ENCODE peak calls at places on chromosomes 16 and 17, in eight cellular contexts. One of them, this sample, is unnamed.
A peak's percentile ranks its signal among the peaks of the same experiment; 100 is the strongest.

GRCh38 chr17:35170968-35171771 is 23.0 kb downstream of the SLC35G3 start:
- DNase-seq in neural crest cell: no peak
- DNase-seq in glutamatergic neuron: no peak
- DNase-seq in K562: no peak
- DNase-seq in mucosa of descending colon: no peak
- DNase-seq in upper lobe of right lung: no peak
- DNase-seq in AG09319: no peak
- DNase-seq in CD8-positive, alpha-beta T cell: no peak
- DNase-seq in this sample: no peak

GRCh38 chr17:83125515-83126274 is 46.3 kb downstream of the METRNL start:
- DNase-seq in neural crest cell: no peak
- DNase-seq in glutamatergic neuron: peak; percentile 7
- DNase-seq in K562: no peak
- DNase-seq in mucosa of descending colon: peak; percentile 61
- DNase-seq in upper lobe of right lung: peak; percentile 78
- DNase-seq in AG09319: no peak
- DNase-seq in CD8-positive, alpha-beta T cell: no peak
- DNase-seq in this sample: no peak

GRCh38 chr17:77010667-77011066 is 130.1 kb upstream of the SEC14L1 start:
- DNase-seq in neural crest cell: no peak
- DNase-seq in glutamatergic neuron: no peak
- DNase-seq in K562: no peak
- DNase-seq in mucosa of descending colon: no peak
- DNase-seq in upper lobe of right lung: no peak
- DNase-seq in AG09319: no peak
- DNase-seq in CD8-positive, alpha-beta T cell: no peak
- DNase-seq in this sample: no peak

GRCh38 chr16:88772871-88773811 is 11.9 kb downstream of the PIEZO1 start:
- DNase-seq in neural crest cell: no peak
- DNase-seq in glutamatergic neuron: peak; percentile 82
- DNase-seq in K562: peak; percentile 59
- DNase-seq in mucosa of descending colon: no peak
- DNase-seq in upper lobe of right lung: no peak
- DNase-seq in AG09319: peak; percentile 67
- DNase-seq in CD8-positive, alpha-beta T cell: no peak
- DNase-seq in this sample: no peak

GRCh38 chr17:47812146-47812920 is 9.3 kb downstream of the OSBPL7 start:
- DNase-seq in neural crest cell: no peak
- DNase-seq in glutamatergic neuron: no peak
- DNase-seq in K562: no peak
- DNase-seq in mucosa of descending colon: no peak
- DNase-seq in upper lobe of right lung: peak; percentile 51
- DNase-seq in AG09319: no peak
- DNase-seq in CD8-positive, alpha-beta T cell: no peak
- DNase-seq in this sample: no peak

GRCh38 chr17:41602524-41602923 is 10.0 kb downstream of the KRT16 start:
- DNase-seq in neural crest cell: no peak
- DNase-seq in glutamatergic neuron: no peak
- DNase-seq in K562: no peak
- DNase-seq in mucosa of descending colon: no peak
- DNase-seq in upper lobe of right lung: no peak
- DNase-seq in AG09319: no peak
- DNase-seq in CD8-positive, alpha-beta T cell: no peak
- DNase-seq in this sample: no peak

GRCh38 chr16:88619859-88620655 is 18.3 kb upstream of the IL17C start:
- DNase-seq in neural crest cell: no peak
- DNase-seq in glutamatergic neuron: no peak
- DNase-seq in K562: no peak
- DNase-seq in mucosa of descending colon: no peak
- DNase-seq in upper lobe of right lung: no peak
- DNase-seq in AG09319: no peak
- DNase-seq in CD8-positive, alpha-beta T cell: peak; percentile 76
- DNase-seq in this sample: no peak

GRCh38 chr17:19317359-19318095 is 45.0 kb downstream of the B9D1 start:
- DNase-seq in neural crest cell: peak; percentile 84
- DNase-seq in glutamatergic neuron: peak; percentile 75
- DNase-seq in K562: peak; percentile 65
- DNase-seq in mucosa of descending colon: peak; percentile 83
- DNase-seq in upper lobe of right lung: peak; percentile 64
- DNase-seq in AG09319: peak; percentile 11
- DNase-seq in CD8-positive, alpha-beta T cell: no peak
- DNase-seq in this sample: peak; percentile 52

GRCh38 chr16:4426021-4426684 is 485 bp downstream of the DNAJA3 start:
- DNase-seq in neural crest cell: no peak
- DNase-seq in glutamatergic neuron: no peak
- DNase-seq in K562: no peak
- DNase-seq in mucosa of descending colon: no peak
- DNase-seq in upper lobe of right lung: peak; percentile 72
- DNase-seq in AG09319: no peak
- DNase-seq in CD8-positive, alpha-beta T cell: no peak
- DNase-seq in this sample: no peak

GRCh38 chr17:77222356-77222755 is 81.6 kb downstream of the SEC14L1 start:
- DNase-seq in neural crest cell: no peak
- DNase-seq in glutamatergic neuron: no peak
- DNase-seq in K562: no peak
- DNase-seq in mucosa of descending colon: no peak
- DNase-seq in upper lobe of right lung: no peak
- DNase-seq in AG09319: no peak
- DNase-seq in CD8-positive, alpha-beta T cell: no peak
- DNase-seq in this sample: no peak

GRCh38 chr17:72466199-72466598 is 345.4 kb downstream of the SOX9 start:
- DNase-seq in neural crest cell: no peak
- DNase-seq in glutamatergic neuron: no peak
- DNase-seq in K562: no peak
- DNase-seq in mucosa of descending colon: no peak
- DNase-seq in upper lobe of right lung: no peak
- DNase-seq in AG09319: no peak
- DNase-seq in CD8-positive, alpha-beta T cell: no peak
- DNase-seq in this sample: no peak

GRCh38 chr17:40560592-40561293 is 4.5 kb downstream of the CCR7 start:
- DNase-seq in neural crest cell: no peak
- DNase-seq in glutamatergic neuron: no peak
- DNase-seq in K562: peak; percentile 52
- DNase-seq in mucosa of descending colon: no peak
- DNase-seq in upper lobe of right lung: peak; percentile 48
- DNase-seq in AG09319: no peak
- DNase-seq in CD8-positive, alpha-beta T cell: peak; percentile 75
- DNase-seq in this sample: no peak

GRCh38 chr17:82012482-82013295 is 10.0 kb downstream of the CENPX start:
- DNase-seq in neural crest cell: no peak
- DNase-seq in glutamatergic neuron: no peak
- DNase-seq in K562: no peak
- DNase-seq in mucosa of descending colon: no peak
- DNase-seq in upper lobe of right lung: peak; percentile 87
- DNase-seq in AG09319: no peak
- DNase-seq in CD8-positive, alpha-beta T cell: no peak
- DNase-seq in this sample: no peak

GRCh38 chr17:48795444-48796162 is 21.4 kb downstream of the TTLL6 start:
- DNase-seq in neural crest cell: no peak
- DNase-seq in glutamatergic neuron: no peak
- DNase-seq in K562: no peak
- DNase-seq in mucosa of descending colon: no peak
- DNase-seq in upper lobe of right lung: no peak
- DNase-seq in AG09319: peak; percentile 24
- DNase-seq in CD8-positive, alpha-beta T cell: no peak
- DNase-seq in this sample: no peak

GRCh38 chr17:30332057-30332542 is 1.8 kb downstream of the TMIGD1 start:
- DNase-seq in neural crest cell: no peak
- DNase-seq in glutamatergic neuron: no peak
- DNase-seq in K562: no peak
- DNase-seq in mucosa of descending colon: no peak
- DNase-seq in upper lobe of right lung: no peak
- DNase-seq in AG09319: no peak
- DNase-seq in CD8-positive, alpha-beta T cell: peak; percentile 50
- DNase-seq in this sample: no peak

GRCh38 chr16:21959050-21959449 is 5.9 kb downstream of the UQCRC2 start:
- DNase-seq in neural crest cell: no peak
- DNase-seq in glutamatergic neuron: no peak
- DNase-seq in K562: no peak
- DNase-seq in mucosa of descending colon: no peak
- DNase-seq in upper lobe of right lung: no peak
- DNase-seq in AG09319: no peak
- DNase-seq in CD8-positive, alpha-beta T cell: no peak
- DNase-seq in this sample: no peak

GRCh38 chr17:77307479-77308198 is 166.9 kb downstream of the SEC14L1 start:
- DNase-seq in neural crest cell: no peak
- DNase-seq in glutamatergic neuron: no peak
- DNase-seq in K562: no peak
- DNase-seq in mucosa of descending colon: no peak
- DNase-seq in upper lobe of right lung: no peak
- DNase-seq in AG09319: no peak
- DNase-seq in CD8-positive, alpha-beta T cell: no peak
- DNase-seq in this sample: no peak

GRCh38 chr16:30374538-30374937 is at the start of gene MYL11:
- DNase-seq in neural crest cell: no peak
- DNase-seq in glutamatergic neuron: no peak
- DNase-seq in K562: no peak
- DNase-seq in mucosa of descending colon: no peak
- DNase-seq in upper lobe of right lung: no peak
- DNase-seq in AG09319: no peak
- DNase-seq in CD8-positive, alpha-beta T cell: no peak
- DNase-seq in this sample: no peak

GRCh38 chr16:3578121-3578520 is 918 bp upstream of the NLRC3 start:
- DNase-seq in neural crest cell: no peak
- DNase-seq in glutamatergic neuron: no peak
- DNase-seq in K562: no peak
- DNase-seq in mucosa of descending colon: no peak
- DNase-seq in upper lobe of right lung: no peak
- DNase-seq in AG09319: no peak
- DNase-seq in CD8-positive, alpha-beta T cell: peak; percentile 59
- DNase-seq in this sample: no peak

GRCh38 chr17:81473019-81473418 is 39.6 kb downstream of the ACTG1 start:
- DNase-seq in neural crest cell: no peak
- DNase-seq in glutamatergic neuron: no peak
- DNase-seq in K562: no peak
- DNase-seq in mucosa of descending colon: no peak
- DNase-seq in upper lobe of right lung: no peak
- DNase-seq in AG09319: no peak
- DNase-seq in CD8-positive, alpha-beta T cell: no peak
- DNase-seq in this sample: no peak

GRCh38 chr17:69331746-69332145 is 4.8 kb upstream of the ABCA5 start:
- DNase-seq in neural crest cell: no peak
- DNase-seq in glutamatergic neuron: no peak
- DNase-seq in K562: no peak
- DNase-seq in mucosa of descending colon: no peak
- DNase-seq in upper lobe of right lung: no peak
- DNase-seq in AG09319: no peak
- DNase-seq in CD8-positive, alpha-beta T cell: no peak
- DNase-seq in this sample: no peak

GRCh38 chr16:55171241-55171640 is 152.8 kb upstream of the IRX6 start:
- DNase-seq in neural crest cell: no peak
- DNase-seq in glutamatergic neuron: no peak
- DNase-seq in K562: peak; percentile 15
- DNase-seq in mucosa of descending colon: no peak
- DNase-seq in upper lobe of right lung: no peak
- DNase-seq in AG09319: no peak
- DNase-seq in CD8-positive, alpha-beta T cell: no peak
- DNase-seq in this sample: no peak
- TF ChIP-seq CTCF in neural crest cell: no peak
- TF ChIP-seq CTCF in glutamatergic neuron: no peak
- TF ChIP-seq CTCF in K562: no peak
- TF ChIP-seq CTCF in mucosa of descending colon: no peak
- TF ChIP-seq CTCF in upper lobe of right lung: no peak
- TF ChIP-seq CTCF in AG09319: no peak
- TF ChIP-seq CTCF in CD8-positive, alpha-beta T cell: no peak
- TF ChIP-seq CTCF in this sample: peak; percentile 49

DNA sequence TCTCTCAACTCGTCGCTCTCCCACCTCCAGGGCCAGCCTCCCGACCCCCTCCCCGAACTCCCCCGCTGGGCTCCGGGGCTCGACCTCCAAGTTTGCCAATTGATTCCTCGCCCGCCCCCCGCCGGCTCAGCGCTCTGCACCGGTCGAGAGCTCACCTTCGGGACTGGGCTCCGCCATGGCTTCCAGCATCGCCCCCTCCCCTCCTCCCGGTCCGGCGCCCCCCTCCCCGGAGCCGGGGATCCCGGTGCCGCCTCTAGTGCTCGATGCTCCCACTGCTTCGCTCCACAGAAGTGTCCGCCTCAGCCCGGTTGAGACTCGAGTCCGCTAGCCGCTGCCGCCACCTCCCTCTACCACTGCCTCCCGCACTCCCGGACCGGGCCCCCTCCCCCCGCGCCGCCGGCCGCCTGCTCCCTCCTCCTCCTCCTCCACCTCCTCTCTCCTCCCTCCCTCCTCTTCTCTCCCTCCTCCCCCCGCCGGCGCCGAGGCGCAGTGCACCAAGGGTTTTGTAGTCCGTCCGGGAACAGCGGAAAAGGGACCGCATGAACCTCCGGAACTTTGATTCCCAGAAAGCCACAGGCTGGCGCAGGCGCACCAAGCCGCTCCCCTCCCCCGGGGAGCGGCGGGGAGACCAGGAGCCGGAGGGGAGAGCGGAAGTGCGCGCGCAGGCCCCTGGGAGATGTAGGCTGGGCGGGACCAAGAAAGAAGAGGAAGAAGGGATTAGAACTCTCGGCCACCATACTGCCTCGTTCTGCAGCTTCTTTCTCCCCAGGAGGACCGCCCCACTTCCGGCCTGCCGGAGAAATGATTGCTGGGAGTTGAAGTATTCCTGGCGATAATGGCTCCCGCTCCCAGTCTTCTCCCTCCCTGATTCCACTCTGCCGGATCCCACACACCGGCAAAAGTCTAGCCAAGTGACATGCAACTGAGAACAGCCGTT is at the start of gene PHF23:
- DNase-seq in neural crest cell: peak; percentile 96
- DNase-seq in glutamatergic neuron: peak; percentile 98
- DNase-seq in K562: peak; percentile 83
- DNase-seq in mucosa of descending colon: peak; percentile 99
- DNase-seq in upper lobe of right lung: peak; percentile 100
- DNase-seq in AG09319: peak; percentile 99
- DNase-seq in CD8-positive, alpha-beta T cell: peak; percentile 97
- DNase-seq in this sample: peak; percentile 97
- TF ChIP-seq CTCF in neural crest cell: no peak
- TF ChIP-seq CTCF in glutamatergic neuron: no peak
- TF ChIP-seq CTCF in K562: no peak
- TF ChIP-seq CTCF in mucosa of descending colon: no peak
- TF ChIP-seq CTCF in upper lobe of right lung: no peak
- TF ChIP-seq CTCF in AG09319: no peak
- TF ChIP-seq CTCF in CD8-positive, alpha-beta T cell: no peak
- TF ChIP-seq CTCF in this sample: no peak

GRCh38 chr16:47565454-47565853 is 104.3 kb downstream of the PHKB start:
- DNase-seq in neural crest cell: no peak
- DNase-seq in glutamatergic neuron: no peak
- DNase-seq in K562: no peak
- DNase-seq in mucosa of descending colon: peak; percentile 33
- DNase-seq in upper lobe of right lung: peak; percentile 68
- DNase-seq in AG09319: no peak
- DNase-seq in CD8-positive, alpha-beta T cell: no peak
- DNase-seq in this sample: no peak
- TF ChIP-seq CTCF in neural crest cell: no peak
- TF ChIP-seq CTCF in glutamatergic neuron: no peak
- TF ChIP-seq CTCF in K562: no peak
- TF ChIP-seq CTCF in mucosa of descending colon: no peak
- TF ChIP-seq CTCF in upper lobe of right lung: no peak
- TF ChIP-seq CTCF in AG09319: no peak
- TF ChIP-seq CTCF in CD8-positive, alpha-beta T cell: no peak
- TF ChIP-seq CTCF in this sample: no peak

DNA sequence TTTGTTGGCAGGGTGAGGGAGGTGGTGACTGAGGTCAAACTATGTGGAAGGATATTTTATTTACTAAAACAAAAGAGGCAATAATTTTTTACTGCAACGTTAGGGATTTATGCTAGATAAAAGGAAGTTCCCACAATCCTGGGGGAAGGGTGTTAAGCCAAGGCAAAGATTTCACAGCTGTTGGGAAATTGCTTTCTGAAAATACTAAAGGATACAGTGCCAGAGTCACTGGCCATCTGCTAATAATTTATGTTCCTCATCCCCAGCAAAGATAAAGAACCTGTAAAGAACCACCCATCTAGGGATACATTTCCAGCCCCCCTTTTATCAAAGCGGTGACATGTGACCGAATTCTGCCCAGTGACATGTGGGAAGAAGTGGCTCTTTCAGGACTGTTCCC is 756.0 kb upstream of the RBFOX1 start:
- DNase-seq in neural crest cell: no peak
- DNase-seq in glutamatergic neuron: no peak
- DNase-seq in K562: no peak
- DNase-seq in mucosa of descending colon: no peak
- DNase-seq in upper lobe of right lung: no peak
- DNase-seq in AG09319: no peak
- DNase-seq in CD8-positive, alpha-beta T cell: no peak
- DNase-seq in this sample: no peak
- TF ChIP-seq CTCF in neural crest cell: no peak
- TF ChIP-seq CTCF in glutamatergic neuron: no peak
- TF ChIP-seq CTCF in K562: no peak
- TF ChIP-seq CTCF in mucosa of descending colon: no peak
- TF ChIP-seq CTCF in upper lobe of right lung: no peak
- TF ChIP-seq CTCF in AG09319: no peak
- TF ChIP-seq CTCF in CD8-positive, alpha-beta T cell: no peak
- TF ChIP-seq CTCF in this sample: no peak

This sample was measured in endothelial cell.